ENCODE peak calls at places on chromosome 3, in five cellular contexts. U, V, X, T and K are unnamed samples.
A peak's percentile ranks its signal among the peaks of the same experiment; 100 is the strongest.

GRCh38 chr3:27659279-27660021 is 62.7 kb downstream of the EOMES start:
- DNase-seq in U (peak; percentile 77), V (no peak), X (peak; percentile 69), T (peak; percentile 48), K (peak; percentile 55)

GRCh38 chr3:58874795-58875194 is 175.0 kb downstream of the CFAP20DC start:
- DNase-seq in U (no peak), V (no peak), X (no peak), T (no peak), K (no peak)

GRCh38 chr3:106323586-106323985 is 454.8 kb upstream of the CBLB start:
- DNase-seq in U (no peak), V (no peak), X (no peak), T (no peak), K (no peak)

GRCh38 chr3:152272771-152273242 is 4.1 kb downstream of the MBNL1 start:
- DNase-seq in U (no peak), V (no peak), X (no peak), T (no peak), K (peak; percentile 87)

GRCh38 chr3:129421236-129421883 is 7.1 kb downstream of the EFCAB12 start:
- DNase-seq in U (no peak), V (no peak), X (no peak), T (no peak), K (no peak)

GRCh38 chr3:55549172-55549571 is 62.1 kb upstream of the WNT5A start:
- DNase-seq in U (no peak), V (no peak), X (no peak), T (no peak), K (no peak)

GRCh38 chr3:152205097-152205593 is 63.6 kb upstream of the MBNL1 start:
- DNase-seq in U (no peak), V (no peak), X (no peak), T (no peak), K (no peak)

GRCh38 chr3:9786825-9787654 is 5.2 kb downstream of the TADA3 start:
- DNase-seq in U (no peak), V (no peak), X (no peak), T (no peak), K (no peak)

GRCh38 chr3:58948018-58948417 is 101.8 kb downstream of the CFAP20DC start:
- DNase-seq in U (no peak), V (no peak), X (no peak), T (no peak), K (no peak)

GRCh38 chr3:148880681-148881080 is 15.6 kb downstream of the CPA3 start:
- DNase-seq in U (peak; percentile 47), V (no peak), X (peak; percentile 19), T (peak; percentile 33), K (no peak)

GRCh38 chr3:105158277-105158676 is 208.4 kb upstream of the ALCAM start:
- DNase-seq in U (no peak), V (no peak), X (no peak), T (no peak), K (no peak)

GRCh38 chr3:119559441-119559963 is at the start of gene CD80:
- DNase-seq in U (peak; percentile 79), V (no peak), X (peak; percentile 65), T (peak; percentile 45), K (peak; percentile 41)

GRCh38 chr3:114639171-114639570 is 345.3 kb downstream of the TIGIT start:
- DNase-seq in U (no peak), V (no peak), X (no peak), T (no peak), K (no peak)

GRCh38 chr3:178480274-178480673 is 56.0 kb upstream of the KCNMB2 start:
- DNase-seq in U (no peak), V (no peak), X (no peak), T (no peak), K (no peak)

GRCh38 chr3:15858547-15859506 is 61.0 kb upstream of the ANKRD28 start:
- DNase-seq in U (peak; percentile 41), V (no peak), X (peak; percentile 73), T (peak; percentile 77), K (peak; percentile 20)

GRCh38 chr3:156216216-156216615 is 95.8 kb downstream of the KCNAB1 start:
- DNase-seq in U (no peak), V (no peak), X (no peak), T (no peak), K (no peak)

GRCh38 chr3:156217674-156218352 is 97.4 kb downstream of the KCNAB1 start:
- DNase-seq in U (no peak), V (no peak), X (no peak), T (no peak), K (no peak)

GRCh38 chr3:156215751-156216150 is 95.4 kb downstream of the KCNAB1 start:
- DNase-seq in U (no peak), V (no peak), X (no peak), T (no peak), K (no peak)

GRCh38 chr3:156216852-156217251 is 96.5 kb downstream of the KCNAB1 start:
- DNase-seq in U (no peak), V (no peak), X (no peak), T (peak; percentile 75), K (no peak)

DNA sequence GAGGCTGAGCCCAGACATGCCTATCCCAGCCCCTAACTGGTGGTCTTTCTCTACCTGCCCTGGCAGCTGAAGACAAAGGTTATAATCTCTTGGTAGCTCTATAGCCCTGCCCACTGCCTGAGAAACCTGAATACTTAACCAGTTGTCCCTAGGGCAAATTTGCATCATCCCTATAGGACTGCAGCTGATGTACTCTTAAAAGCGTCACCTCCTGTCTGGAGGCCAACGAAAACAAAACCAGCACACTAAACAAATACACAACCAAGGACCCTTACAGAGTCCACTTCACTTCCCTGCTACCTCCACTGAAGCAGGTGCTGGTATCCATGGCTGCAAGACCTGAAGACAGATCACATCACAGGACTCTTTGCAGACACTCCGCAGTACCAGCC is 98.0 kb downstream of the KCNAB1 start:
- DNase-seq in U (no peak), V (no peak), X (no peak), T (peak; percentile 24), K (peak; percentile 31)
- TF ChIP-seq JUN in U (no peak), V (no peak), X (no peak), T (no peak), K (no peak)

GRCh38 chr3:38031022-38031994 is 1.9 kb upstream of the PLCD1 start:
- DNase-seq in U (peak; percentile 66), V (no peak), X (no peak), T (no peak), K (no peak)
- TF ChIP-seq JUN in U (no peak), V (no peak), X (no peak), T (no peak), K (no peak)

GRCh38 chr3:75140904-75141615 is 523.1 kb upstream of the FRG2C start:
- DNase-seq in U (peak; percentile 13), V (no peak), X (no peak), T (no peak), K (no peak)
- TF ChIP-seq JUN in U (no peak), V (no peak), X (no peak), T (no peak), K (no peak)

GRCh38 chr3:117045143-117045542 is 335.6 kb downstream of the TUSC7 start:
- DNase-seq in U (peak; percentile 14), V (peak; percentile 62), X (peak; percentile 67), T (no peak), K (no peak)
- TF ChIP-seq JUN in U (no peak), V (no peak), X (no peak), T (no peak), K (no peak)

DNA sequence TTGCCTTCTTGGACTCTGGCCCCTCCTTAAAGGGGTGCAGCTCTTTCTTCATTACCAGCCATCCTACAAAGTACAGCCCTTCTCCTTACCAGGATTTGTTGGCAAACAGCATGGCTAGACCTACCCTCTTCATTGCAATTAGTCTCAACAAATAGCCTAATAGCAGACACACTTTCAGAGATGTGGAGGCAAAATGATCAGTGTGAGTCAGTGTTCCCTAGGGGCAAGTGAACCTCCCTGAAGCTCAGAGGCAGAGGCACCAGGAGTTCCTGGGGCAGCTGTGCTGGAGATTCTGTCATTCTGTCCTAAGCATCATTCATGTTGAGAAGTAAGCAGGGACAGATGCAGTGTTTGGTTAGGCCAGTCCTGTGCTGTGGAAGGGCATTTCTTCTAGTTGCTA is 14.6 kb upstream of the MECOM start:
- DNase-seq in U (no peak), V (no peak), X (no peak), T (no peak), K (no peak)
- TF ChIP-seq JUN in U (no peak), V (no peak), X (no peak), T (no peak), K (no peak)